ENCODE peak calls at places on chromosomes 12 and 14, in eight cellular contexts. A is heart right ventricle, C is breast epithelium, U is cardiac fibroblast, Q is AG10803, K is ascending aorta, W is astrocyte of the spinal cord, B is epithelial cell of esophagus. H is an unnamed sample.

GRCh38 chr12:50924439-50925341 is 27.7 kb upstream of the HIGD1C start:
- DNase-seq in A (peak; percentile 81), C (peak; percentile 90), U (peak; percentile 98), Q (peak; percentile 79), K (peak; percentile 63), W (peak; percentile 98), B (peak; percentile 85), H (peak; percentile 95)

GRCh38 chr12:64470507-64470906 is 18.6 kb downstream of the TBK1 start:
- DNase-seq in A (no peak), C (no peak), U (no peak), Q (no peak), K (no peak), W (no peak), B (no peak), H (no peak)

GRCh38 chr14:76786556-76786955 is 25.3 kb downstream of the VASH1 start:
- DNase-seq in A (no peak), C (no peak), U (no peak), Q (no peak), K (no peak), W (no peak), B (no peak), H (no peak)

GRCh38 chr14:30906752-30907658 is 32.6 kb downstream of the COCH start:
- DNase-seq in A (no peak), C (no peak), U (peak; percentile 52), Q (no peak), K (no peak), W (peak; percentile 17), B (peak; percentile 47), H (no peak)

GRCh38 chr14:68464716-68465115 is 328.2 kb downstream of the ZFP36L1 start:
- DNase-seq in A (no peak), C (no peak), U (peak; percentile 25), Q (peak; percentile 55), K (no peak), W (peak; percentile 69), B (peak; percentile 80), H (peak; percentile 90)

GRCh38 chr12:68831272-68831671 is 23.3 kb downstream of the MDM2 start:
- DNase-seq in A (no peak), C (no peak), U (no peak), Q (no peak), K (no peak), W (no peak), B (no peak), H (no peak)

GRCh38 chr12:107126688-107127481 is 33.5 kb upstream of the CRY1 start:
- DNase-seq in A (no peak), C (no peak), U (peak; percentile 14), Q (peak; percentile 39), K (no peak), W (peak; percentile 12), B (peak; percentile 40), H (peak; percentile 60)

GRCh38 chr12:68336754-68337343 is 4.7 kb upstream of the MDM1 start:
- DNase-seq in A (no peak), C (peak; percentile 78), U (no peak), Q (no peak), K (no peak), W (no peak), B (peak; percentile 91), H (no peak)

GRCh38 chr12:47881826-47882427 is 22.9 kb downstream of the VDR start:
- DNase-seq in A (no peak), C (peak; percentile 52), U (peak; percentile 96), Q (peak; percentile 99), K (no peak), W (peak; percentile 94), B (peak; percentile 62), H (peak; percentile 99)

GRCh38 chr14:60064491-60065072 is 27.1 kb upstream of the PCNX4 start:
- DNase-seq in A (no peak), C (no peak), U (peak; percentile 64), Q (peak; percentile 55), K (no peak), W (peak; percentile 43), B (peak; percentile 52), H (no peak)

GRCh38 chr12:80794506-80794905 is 77.8 kb downstream of the MYF5 start:
- DNase-seq in A (no peak), C (no peak), U (no peak), Q (no peak), K (no peak), W (no peak), B (no peak), H (no peak)

GRCh38 chr12:7609480-7609879 is 56.2 kb downstream of the APOBEC1 start:
- DNase-seq in A (no peak), C (no peak), U (no peak), Q (peak; percentile 29), K (no peak), W (peak; percentile 19), B (peak; percentile 21), H (peak; percentile 43)

GRCh38 chr14:62002636-62003035 is 240.4 kb downstream of the SNAPC1 start:
- DNase-seq in A (no peak), C (no peak), U (no peak), Q (no peak), K (no peak), W (peak; percentile 10), B (peak; percentile 92), H (peak; percentile 21)

GRCh38 chr14:90381999-90382451 is 14.8 kb upstream of the CALM1 start:
- DNase-seq in A (peak; percentile 31), C (peak; percentile 58), U (peak; percentile 26), Q (no peak), K (no peak), W (no peak), B (no peak), H (peak; percentile 26)

GRCh38 chr12:115227137-115227615 is 543.2 kb upstream of the TBX3 start:
- DNase-seq in A (peak; percentile 19), C (no peak), U (peak; percentile 42), Q (peak; percentile 84), K (no peak), W (peak; percentile 73), B (peak; percentile 98), H (peak; percentile 93)

GRCh38 chr14:24264298-24264697 is 1.3 kb upstream of the TGM1 start:
- DNase-seq in A (no peak), C (no peak), U (peak; percentile 22), Q (no peak), K (no peak), W (no peak), B (peak; percentile 89), H (no peak)

GRCh38 chr14:106812788-106813476 is 1286.5 kb downstream of the TMEM121 start:
- DNase-seq in A (no peak), C (no peak), U (no peak), Q (no peak), K (no peak), W (no peak), B (no peak), H (no peak)

GRCh38 chr12:76706099-76706498 is 57.8 kb upstream of the ZDHHC17 start:
- DNase-seq in A (no peak), C (no peak), U (peak; percentile 16), Q (peak; percentile 62), K (no peak), W (no peak), B (peak; percentile 35), H (no peak)

GRCh38 chr14:100586153-100586519 is 1.1 kb downstream of the BEGAIN start:
- DNase-seq in A (peak; percentile 6), C (no peak), U (no peak), Q (no peak), K (no peak), W (no peak), B (no peak), H (no peak)

GRCh38 chr12:9957834-9958233 is 13.4 kb upstream of the CLEC12A start:
- DNase-seq in A (no peak), C (no peak), U (no peak), Q (no peak), K (no peak), W (no peak), B (no peak), H (no peak)

GRCh38 chr14:94009767-94010166 is 12.7 kb downstream of the CCDC197 start:
- DNase-seq in A (no peak), C (no peak), U (peak; percentile 33), Q (peak; percentile 31), K (no peak), W (peak; percentile 70), B (peak; percentile 65), H (peak; percentile 18)

GRCh38 chr12:127773520-127773919 is 493.4 kb upstream of the TMEM132C start:
- DNase-seq in A (no peak), C (no peak), U (no peak), Q (no peak), K (no peak), W (no peak), B (no peak), H (no peak)

DNA sequence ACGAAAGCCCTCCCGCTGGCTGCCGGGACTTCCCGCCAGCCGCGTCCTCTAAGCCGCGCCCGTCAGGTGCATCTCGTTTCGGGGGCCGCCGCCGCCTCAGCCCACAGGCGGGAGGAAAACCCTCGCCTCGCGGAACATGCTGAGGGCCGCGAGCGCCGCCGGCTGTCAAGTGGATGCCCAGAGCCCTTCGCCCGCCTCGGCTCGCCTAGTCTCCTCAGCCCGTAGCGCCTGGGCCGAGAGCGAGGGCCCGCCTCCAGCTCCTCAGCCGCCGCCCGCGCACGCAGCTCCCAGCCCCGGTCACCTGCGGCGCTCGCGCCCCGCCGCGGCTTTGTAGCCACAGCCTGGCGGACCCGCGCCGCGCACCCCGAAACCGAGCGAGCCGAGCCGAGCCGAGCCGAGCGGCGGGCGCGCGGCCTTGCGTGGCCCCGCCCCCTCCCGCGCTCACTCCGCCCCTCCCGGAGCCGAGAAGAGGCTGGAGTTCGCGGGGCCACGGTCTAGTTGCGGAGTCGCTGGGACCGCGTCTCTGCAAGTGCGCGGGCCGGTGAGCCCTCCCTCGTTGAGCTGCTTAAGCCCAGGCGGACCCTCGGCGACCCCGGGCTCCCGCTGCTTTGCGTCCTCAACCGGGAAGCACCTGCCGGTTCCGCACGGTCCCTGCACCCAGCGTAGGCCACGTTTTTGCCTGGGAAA is at the start of gene EML5:
- DNase-seq in A (peak; percentile 81), C (peak; percentile 75), U (peak; percentile 54), Q (peak; percentile 47), K (peak; percentile 23), W (peak; percentile 57), B (peak; percentile 84), H (peak; percentile 51)
- TF ChIP-seq CTCF in A (peak; percentile 21), C (peak; percentile 54), U (peak; percentile 52), Q (peak; percentile 38), K (peak; percentile 21), W (peak; percentile 46), B (peak; percentile 47), H (peak; percentile 25)

DNA sequence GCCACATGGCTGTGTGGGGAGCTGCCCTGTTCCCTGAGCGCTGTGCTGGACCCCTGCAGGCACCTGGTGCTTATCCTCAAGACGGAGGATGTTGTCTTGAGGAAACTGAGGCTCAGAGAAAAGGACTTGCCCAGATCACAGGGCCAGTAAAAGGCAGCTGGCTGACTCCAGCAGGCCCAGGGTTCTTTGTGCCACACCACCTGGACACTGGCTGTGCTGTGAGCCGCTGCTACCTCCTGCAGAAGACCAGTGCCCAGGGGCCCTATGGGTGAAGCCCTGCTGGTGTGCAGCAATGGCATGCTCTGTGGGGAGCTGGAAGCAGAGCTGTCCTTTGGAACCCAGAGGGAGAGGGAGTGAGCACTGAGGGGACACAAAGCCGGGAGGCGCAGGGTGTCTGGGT is 75.9 kb downstream of the DDX51 start:
- DNase-seq in A (no peak), C (no peak), U (no peak), Q (no peak), K (no peak), W (no peak), B (no peak), H (no peak)
- TF ChIP-seq CTCF in A (no peak), C (no peak), U (no peak), Q (no peak), K (no peak), W (no peak), B (no peak), H (no peak)

GRCh38 chr12:62934799-62935674 is at the start of gene PPM1H:
- DNase-seq in A (peak; percentile 79), C (peak; percentile 33), U (peak; percentile 22), Q (peak; percentile 16), K (no peak), W (peak; percentile 22), B (peak; percentile 27), H (peak; percentile 58)
- TF ChIP-seq CTCF in A (peak; percentile 45), C (peak; percentile 42), U (peak; percentile 34), Q (no peak), K (peak; percentile 19), W (peak; percentile 31), B (peak; percentile 35), H (peak; percentile 15)

GRCh38 chr12:75525263-75525662 is 13.9 kb upstream of the KRR1 start:
- DNase-seq in A (no peak), C (no peak), U (peak; percentile 14), Q (no peak), K (no peak), W (no peak), B (no peak), H (no peak)
- TF ChIP-seq CTCF in A (no peak), C (no peak), U (peak; percentile 52), Q (peak; percentile 57), K (no peak), W (peak; percentile 71), B (no peak), H (peak; percentile 33)